ENCODE peak calls at places on chromosomes 6 and 20, in four cellular contexts. One of them, this sample, is unnamed.

GRCh38 chr6:133555726-133556125 is 314.6 kb downstream of the EYA4 start:
- DNase-seq in psoas muscle: no peak
- DNase-seq in BJ: no peak
- DNase-seq in heart right ventricle: no peak
- DNase-seq in this sample: no peak

GRCh38 chr6:98894810-98895209 is 52.9 kb downstream of the FBXL4 start:
- DNase-seq in BJ: no peak
- DNase-seq in psoas muscle: no peak
- DNase-seq in heart right ventricle: no peak
- DNase-seq in this sample: peak

GRCh38 chr6:149483302-149483701 is 1.5 kb downstream of the ZC3H12D start:
- DNase-seq in BJ: no peak
- DNase-seq in psoas muscle: no peak
- DNase-seq in heart right ventricle: no peak
- DNase-seq in this sample: no peak

GRCh38 chr6:87012035-87012434 is 74.7 kb downstream of the HTR1E start:
- DNase-seq in heart right ventricle: no peak
- DNase-seq in psoas muscle: no peak
- DNase-seq in BJ: no peak
- DNase-seq in this sample: no peak

GRCh38 chr20:60262967-60263603 is 304.9 kb downstream of the CDH26 start:
- DNase-seq in heart right ventricle: no peak
- DNase-seq in psoas muscle: peak
- DNase-seq in BJ: no peak
- DNase-seq in this sample: no peak

GRCh38 chr6:119044263-119044662 is 34.2 kb downstream of the FAM184A start:
- DNase-seq in heart right ventricle: no peak
- DNase-seq in BJ: no peak
- DNase-seq in psoas muscle: no peak
- DNase-seq in this sample: no peak

GRCh38 chr6:160995271-160995670 is 3.7 kb downstream of the MAP3K4 start:
- DNase-seq in heart right ventricle: no peak
- DNase-seq in BJ: no peak
- DNase-seq in psoas muscle: no peak
- DNase-seq in this sample: no peak

GRCh38 chr6:106026748-106027147 is 59.4 kb upstream of the PRDM1 start:
- DNase-seq in psoas muscle: no peak
- DNase-seq in BJ: no peak
- DNase-seq in heart right ventricle: no peak
- DNase-seq in this sample: no peak

GRCh38 chr20:8932192-8933150 is 136.4 kb upstream of the PLCB4 start:
- DNase-seq in BJ: peak
- DNase-seq in psoas muscle: no peak
- DNase-seq in heart right ventricle: peak
- DNase-seq in this sample: peak

GRCh38 chr6:135722182-135722581 is 129.3 kb upstream of the PDE7B start:
- DNase-seq in psoas muscle: no peak
- DNase-seq in BJ: no peak
- DNase-seq in heart right ventricle: no peak
- DNase-seq in this sample: no peak

GRCh38 chr6:135728589-135728988 is 122.9 kb upstream of the PDE7B start:
- DNase-seq in BJ: no peak
- DNase-seq in psoas muscle: no peak
- DNase-seq in heart right ventricle: no peak
- DNase-seq in this sample: no peak

DNA sequence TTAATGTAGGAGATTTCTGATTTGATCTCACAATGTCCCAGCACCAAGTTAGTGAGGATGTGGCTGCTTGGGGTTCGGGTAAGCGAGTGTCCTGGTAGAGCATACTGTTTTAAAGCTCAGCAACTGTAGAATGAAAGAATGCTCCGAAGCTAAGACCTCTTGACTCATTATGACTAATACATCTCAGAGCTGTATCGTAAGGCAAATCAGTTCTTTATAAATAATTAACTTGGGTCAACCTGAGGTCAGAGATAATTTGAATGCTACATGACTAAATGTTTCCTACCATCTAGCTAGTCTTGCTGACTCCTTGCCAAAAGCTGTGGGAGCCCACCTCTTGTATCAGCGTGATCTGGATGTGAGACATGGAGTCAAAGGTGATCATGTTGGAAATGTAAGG is 128.8 kb upstream of the PDE7B start:
- DNase-seq in psoas muscle: no peak
- DNase-seq in heart right ventricle: no peak
- DNase-seq in BJ: peak
- DNase-seq in this sample: peak
- H3K4me3 ChIP-seq in psoas muscle: no peak
- H3K4me3 ChIP-seq in heart right ventricle: no peak
- H3K4me3 ChIP-seq in BJ: no peak
- H3K4me3 ChIP-seq in this sample: no peak

GRCh38 chr6:111757342-111757741 is 115.9 kb downstream of the FYN start:
- DNase-seq in psoas muscle: no peak
- DNase-seq in BJ: no peak
- DNase-seq in heart right ventricle: no peak
- DNase-seq in this sample: no peak
- H3K4me3 ChIP-seq in psoas muscle: no peak
- H3K4me3 ChIP-seq in BJ: no peak
- H3K4me3 ChIP-seq in heart right ventricle: no peak
- H3K4me3 ChIP-seq in this sample: no peak

GRCh38 chr6:44388876-44389275 is 1.4 kb downstream of the CDC5L start:
- DNase-seq in heart right ventricle: no peak
- DNase-seq in BJ: no peak
- DNase-seq in psoas muscle: no peak
- DNase-seq in this sample: no peak
- H3K4me3 ChIP-seq in heart right ventricle: peak
- H3K4me3 ChIP-seq in BJ: peak
- H3K4me3 ChIP-seq in psoas muscle: peak
- H3K4me3 ChIP-seq in this sample: peak

GRCh38 chr6:10877012-10877411 is 4.8 kb downstream of the GCM2 start:
- DNase-seq in BJ: no peak
- DNase-seq in heart right ventricle: no peak
- DNase-seq in psoas muscle: no peak
- DNase-seq in this sample: no peak
- H3K4me3 ChIP-seq in BJ: no peak
- H3K4me3 ChIP-seq in heart right ventricle: no peak
- H3K4me3 ChIP-seq in psoas muscle: no peak
- H3K4me3 ChIP-seq in this sample: no peak

DNA sequence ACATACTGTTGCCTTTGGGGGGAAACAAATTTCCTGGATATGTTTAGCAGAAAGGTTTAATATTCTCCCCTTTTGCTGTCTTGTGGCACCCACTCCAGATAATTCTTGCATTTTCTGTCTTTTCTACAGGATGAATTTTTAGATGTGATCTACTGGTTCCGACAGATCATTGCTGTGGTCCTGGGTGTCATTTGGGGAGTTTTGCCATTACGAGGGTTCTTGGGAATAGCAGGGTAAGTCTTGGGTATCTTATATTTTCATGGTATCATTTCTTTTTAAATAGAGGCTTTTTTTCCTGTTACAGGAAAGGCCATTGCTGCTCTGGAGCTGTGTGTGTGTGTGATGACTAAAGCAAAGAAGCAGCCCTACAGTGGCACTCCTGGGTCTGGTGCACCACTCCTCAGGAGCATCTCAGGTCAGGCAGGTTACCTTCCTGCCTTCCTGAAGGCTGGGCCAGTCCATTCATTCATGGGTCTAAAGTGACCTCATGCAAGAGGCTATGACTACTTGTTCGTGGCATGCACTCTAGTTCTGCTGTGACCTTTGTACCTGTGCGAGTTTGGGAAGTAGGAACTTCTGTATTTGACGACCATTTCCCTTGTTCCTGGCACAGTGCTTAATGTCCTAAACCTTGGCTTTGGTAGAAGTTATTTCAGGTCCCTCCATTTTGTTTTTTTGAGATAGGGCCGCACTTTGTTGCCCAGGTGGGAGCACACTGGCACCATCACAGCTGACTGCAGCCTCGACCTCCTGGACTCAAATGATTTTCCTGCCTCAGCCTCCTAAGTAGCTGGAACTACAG is 2.2 kb downstream of the RAB5IF start:
- DNase-seq in psoas muscle: no peak
- DNase-seq in BJ: no peak
- DNase-seq in heart right ventricle: no peak
- DNase-seq in this sample: no peak
- H3K4me3 ChIP-seq in psoas muscle: peak
- H3K4me3 ChIP-seq in BJ: no peak
- H3K4me3 ChIP-seq in heart right ventricle: no peak
- H3K4me3 ChIP-seq in this sample: no peak

DNA sequence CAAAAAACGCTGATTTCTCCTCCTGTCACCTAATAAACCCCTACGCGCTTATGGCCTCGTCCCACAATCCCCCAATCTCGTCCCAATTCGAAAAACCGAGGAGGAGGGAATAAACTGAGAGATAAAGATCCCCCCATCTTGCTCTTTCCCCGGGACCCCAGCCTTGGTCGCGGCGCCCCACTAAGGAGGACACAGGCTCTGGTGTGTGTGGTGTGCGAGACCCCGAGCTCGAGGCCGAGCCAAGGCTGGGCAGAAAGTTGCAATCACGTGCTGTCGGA is 1.3 kb upstream of the NR2E1 start:
- DNase-seq in BJ: no peak
- DNase-seq in heart right ventricle: no peak
- DNase-seq in psoas muscle: no peak
- DNase-seq in this sample: no peak
- H3K4me3 ChIP-seq in BJ: no peak
- H3K4me3 ChIP-seq in heart right ventricle: no peak
- H3K4me3 ChIP-seq in psoas muscle: peak
- H3K4me3 ChIP-seq in this sample: no peak

This sample was measured in kidney epithelial cell.